ENCODE peak calls at places on chromosomes 6 and 20, in four cellular contexts. W, O, F and U are unnamed samples.
A peak's percentile ranks its signal among the peaks of the same experiment; 100 is the strongest.

GRCh38 chr6:42260972-42261371 is 43.3 kb upstream of the MRPS10 start:
- DNase-seq in F (no peak), W (no peak), O (no peak), U (peak; percentile 70)

GRCh38 chr6:27502508-27503435 is 29.9 kb upstream of the ZNF184 start:
- DNase-seq in W (peak; percentile 35), F (peak; percentile 68), O (no peak), U (peak; percentile 77)

GRCh38 chr20:51531141-51531710 is 11.3 kb downstream of the NFATC2 start:
- DNase-seq in W (no peak), F (no peak), O (no peak), U (no peak)

GRCh38 chr6:127022297-127022696 is 96.2 kb upstream of the RSPO3 start:
- DNase-seq in O (no peak), F (no peak), W (peak; percentile 72), U (peak; percentile 51)

GRCh38 chr6:166162599-166163342 is 4.9 kb downstream of the TBXT start:
- DNase-seq in F (no peak), W (no peak), O (no peak), U (no peak)

GRCh38 chr20:32327087-32327681 is 30.9 kb upstream of the ASXL1 start:
- DNase-seq in W (no peak), O (no peak), F (peak; percentile 71), U (no peak)

GRCh38 chr6:142014515-142014914 is 118.2 kb upstream of the GJE1 start:
- DNase-seq in O (no peak), W (no peak), F (peak; percentile 79), U (no peak)

GRCh38 chr6:141123497-141123896 is 1009.2 kb upstream of the GJE1 start:
- DNase-seq in W (no peak), F (no peak), O (no peak), U (no peak)

GRCh38 chr20:41017448-41018042 is 11.1 kb upstream of the TOP1 start:
- DNase-seq in O (no peak), F (no peak), W (no peak), U (no peak)

GRCh38 chr20:40010483-40010882 is 678.6 kb downstream of the MAFB start:
- DNase-seq in F (no peak), O (no peak), W (no peak), U (peak; percentile 15)

GRCh38 chr6:1222426-1223311 is 89.2 kb upstream of the FOXQ1 start:
- DNase-seq in F (no peak), W (no peak), O (no peak), U (peak; percentile 68)

GRCh38 chr6:154410619-154411044 is 54.0 kb upstream of the IPCEF1 start:
- DNase-seq in W (no peak), F (peak; percentile 97), O (no peak), U (peak; percentile 68)

GRCh38 chr6:5205877-5206840 is 54.6 kb downstream of the LYRM4 start:
- DNase-seq in W (peak; percentile 38), O (no peak), F (peak; percentile 74), U (peak; percentile 48)

GRCh38 chr6:138401960-138402832 is 1.8 kb upstream of the HEBP2 start:
- DNase-seq in F (no peak), W (no peak), O (no peak), U (no peak)

GRCh38 chr6:105896052-105896820 is 189.9 kb upstream of the PRDM1 start:
- DNase-seq in F (no peak), O (no peak), W (no peak), U (peak; percentile 20)

GRCh38 chr20:49630396-49630951 is 62.5 kb upstream of the PTGIS start:
- DNase-seq in W (no peak), O (no peak), F (no peak), U (no peak)

GRCh38 chr6:21931641-21932335 is 338.2 kb downstream of the SOX4 start:
- DNase-seq in W (no peak), O (no peak), F (no peak), U (no peak)

GRCh38 chr6:108565893-108566292 is 5.2 kb downstream of the FOXO3 start:
- DNase-seq in F (peak; percentile 69), W (no peak), O (no peak), U (peak; percentile 60)

GRCh38 chr6:116476021-116476678 is 15.0 kb downstream of the CALHM6 start:
- DNase-seq in W (no peak), F (no peak), O (no peak), U (no peak)

GRCh38 chr6:154292855-154293519 is 63.6 kb downstream of the IPCEF1 start:
- DNase-seq in O (no peak), F (peak; percentile 85), W (no peak), U (no peak)

GRCh38 chr6:166097914-166098522 is 69.6 kb downstream of the TBXT start:
- DNase-seq in F (peak; percentile 42), W (peak; percentile 71), O (peak; percentile 62), U (peak; percentile 92)

GRCh38 chr20:54110041-54110440 is 39.6 kb upstream of the BCAS1 start:
- DNase-seq in F (no peak), O (no peak), W (no peak), U (no peak)

GRCh38 chr6:28446818-28447511 is 3.7 kb upstream of the ZSCAN23 start:
- DNase-seq in O (no peak), W (no peak), F (peak; percentile 8), U (peak; percentile 42)

GRCh38 chr6:159168536-159169192 is 536 bp upstream of the FNDC1 start:
- DNase-seq in F (peak; percentile 42), W (peak; percentile 38), O (no peak), U (peak; percentile 73)

GRCh38 chr20:5658897-5659296 is 91.3 kb upstream of the SHLD1 start:
- DNase-seq in O (no peak), W (peak; percentile 29), F (peak; percentile 91), U (peak; percentile 51)

GRCh38 chr6:71808865-71809264 is 77.5 kb upstream of the RIMS1 start:
- DNase-seq in F (no peak), O (no peak), W (no peak), U (no peak)

GRCh38 chr6:55082021-55082420 is 92.3 kb upstream of the HCRTR2 start:
- DNase-seq in W (no peak), O (no peak), F (no peak), U (no peak)

GRCh38 chr20:50264534-50265145 is 74.0 kb downstream of the CEBPB start:
- DNase-seq in F (no peak), W (no peak), O (no peak), U (no peak)

GRCh38 chr6:117264487-117265424 is 602 bp upstream of the VGLL2 start:
- DNase-seq in F (no peak), W (no peak), O (no peak), U (peak; percentile 21)

GRCh38 chr6:51350308-51350904 is 531.7 kb downstream of the TFAP2B start:
- DNase-seq in F (no peak), W (no peak), O (no peak), U (no peak)

GRCh38 chr6:10896691-10897090 is 9.8 kb downstream of the SYCP2L start:
- DNase-seq in F (no peak), W (no peak), O (no peak), U (no peak)

GRCh38 chr20:50713677-50714101 is 17.7 kb upstream of the PARD6B start:
- DNase-seq in O (no peak), F (no peak), W (peak; percentile 60), U (peak; percentile 75)

GRCh38 chr20:20837574-20838021 is 125.2 kb upstream of the RALGAPA2 start:
- DNase-seq in O (no peak), F (peak; percentile 59), W (peak; percentile 60), U (peak; percentile 71)

GRCh38 chr20:44911264-44911921 is 1.5 kb downstream of the PABPC1L start:
- DNase-seq in W (peak; percentile 67), O (peak; percentile 72), F (peak; percentile 42), U (peak; percentile 86)
- TF ChIP-seq CTCF in W (no peak), O (no peak), F (peak; percentile 54), U (peak; percentile 40)

GRCh38 chr6:139595183-139595582 is 220.7 kb upstream of the CITED2 start:
- DNase-seq in O (no peak), W (no peak), F (no peak), U (no peak)
- H3K27ac ChIP-seq in O (peak overlapping the region; percentile 10), W (no peak overlapping the region), F (no peak overlapping the region), U (no peak overlapping the region)

GRCh38 chr20:63738687-63739128 is 868 bp upstream of the SLC2A4RG start:
- DNase-seq in W (peak; percentile 80), F (no peak), O (peak; percentile 82), U (peak; percentile 67)
- TF ChIP-seq POLR2A in W (no peak), F (no peak), O (no peak), U (no peak)

GRCh38 chr20:63477944-63478343 is 5.5 kb upstream of the KCNQ2 start:
- DNase-seq in W (no peak), F (no peak), O (no peak), U (no peak)

GRCh38 chr20:63473555-63474449 is 1.3 kb upstream of the KCNQ2 start:
- DNase-seq in O (no peak), W (no peak), F (no peak), U (no peak)

GRCh38 chr20:63475209-63475608 is 2.8 kb upstream of the KCNQ2 start:
- DNase-seq in O (no peak), F (no peak), W (no peak), U (no peak)

GRCh38 chr20:63478346-63479302 is 6.2 kb upstream of the KCNQ2 start:
- DNase-seq in W (no peak), O (no peak), F (no peak), U (no peak)

DNA sequence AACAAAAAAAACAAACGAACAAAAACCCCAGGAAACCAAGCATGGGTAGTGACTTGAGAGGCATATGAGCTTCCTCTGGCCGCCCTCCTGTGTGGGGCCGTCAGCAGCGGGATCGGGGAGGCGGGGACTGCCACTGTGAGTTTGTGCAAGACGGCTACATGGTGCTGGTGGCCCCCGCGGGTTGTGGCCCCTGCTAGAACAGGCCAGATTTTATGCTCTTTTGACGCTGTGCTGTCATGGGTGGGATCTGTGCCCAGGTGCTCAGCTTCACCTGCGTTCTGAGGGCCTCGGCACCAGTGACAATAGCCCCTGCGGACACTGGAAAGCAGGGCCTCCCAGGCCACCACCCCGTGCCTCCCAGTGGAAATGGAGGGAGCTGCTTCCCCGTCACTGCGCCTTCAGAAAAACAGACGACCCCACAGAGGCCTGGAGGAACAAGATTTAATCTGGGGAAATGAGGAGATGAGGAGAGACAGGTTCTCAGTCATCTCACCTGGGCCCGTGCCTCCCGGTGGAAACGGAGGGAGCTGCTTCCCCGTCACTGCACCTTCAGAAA is 4.7 kb upstream of the KCNQ2 start:
- DNase-seq in W (no peak), O (no peak), F (no peak), U (no peak)
- TF ChIP-seq CTCF in W (no peak), O (no peak), F (no peak), U (no peak)

GRCh38 chr6:13229205-13230085 is 98.9 kb downstream of the TBC1D7 start:
- DNase-seq in W (no peak), O (no peak), F (no peak), U (no peak)
- H3K27ac ChIP-seq in W (no peak overlapping the region), O (no peak overlapping the region), F (no peak overlapping the region), U (no peak overlapping the region)

GRCh38 chr20:297925-298754 is 770 bp downstream of the ZCCHC3 start:
- DNase-seq in F (peak; percentile 70), O (peak; percentile 61), W (peak; percentile 66), U (peak; percentile 60)
- TF ChIP-seq POLR2A in F (peak; percentile 74), O (no peak), W (peak; percentile 41), U (no peak)

GRCh38 chr6:106995640-106996039 is 21.1 kb upstream of the CD24 start:
- DNase-seq in W (no peak), O (no peak), F (no peak), U (no peak)

GRCh38 chr6:106997392-106998257 is 23.1 kb upstream of the CD24 start:
- DNase-seq in F (peak; percentile 47), O (peak; percentile 56), W (peak; percentile 53), U (peak; percentile 75)
- TF ChIP-seq CTCF in F (peak; percentile 88), O (peak; percentile 39), W (no peak), U (peak; percentile 70)

GRCh38 chr6:14269434-14269833 is 151.9 kb downstream of the CD83 start:
- DNase-seq in W (no peak), O (no peak), F (no peak), U (no peak)
- H3K27ac ChIP-seq in W (no peak overlapping the region), O (no peak overlapping the region), F (no peak overlapping the region), U (no peak overlapping the region)